ENCODE peak calls at places on chromosomes 2 and 18, in five cellular contexts. One of them, this sample, is unnamed.

GRCh38 chr2:152560163-152560562 is 157.1 kb downstream of the PRPF40A start:
- DNase-seq in HCT116: no peak
- DNase-seq in IMR-90: peak; percentile 77
- DNase-seq in HepG2: no peak
- DNase-seq in tibial nerve: no peak
- DNase-seq in this sample: no peak

GRCh38 chr2:229431331-229431954 is 160.4 kb upstream of the PID1 start:
- DNase-seq in tibial nerve: no peak
- DNase-seq in IMR-90: peak; percentile 57
- DNase-seq in HCT116: peak; percentile 57
- DNase-seq in HepG2: peak; percentile 58
- DNase-seq in this sample: no peak

GRCh38 chr2:158931577-158931976 is 36.9 kb upstream of the TANC1 start:
- DNase-seq in HCT116: no peak
- DNase-seq in tibial nerve: no peak
- DNase-seq in IMR-90: peak; percentile 87
- DNase-seq in HepG2: no peak
- DNase-seq in this sample: no peak

GRCh38 chr2:111162718-111163331 is 42.1 kb downstream of the BCL2L11 start:
- DNase-seq in HCT116: no peak
- DNase-seq in IMR-90: peak; percentile 43
- DNase-seq in HepG2: peak; percentile 33
- DNase-seq in tibial nerve: no peak
- DNase-seq in this sample: no peak

GRCh38 chr2:231527091-231527395 is 3.2 kb downstream of the NMUR1 start:
- DNase-seq in tibial nerve: no peak
- DNase-seq in HCT116: no peak
- DNase-seq in IMR-90: no peak
- DNase-seq in HepG2: no peak
- DNase-seq in this sample: no peak

GRCh38 chr18:50422286-50422898 is 47.5 kb downstream of the SKA1 start:
- DNase-seq in IMR-90: no peak
- DNase-seq in tibial nerve: no peak
- DNase-seq in HCT116: no peak
- DNase-seq in HepG2: no peak
- DNase-seq in this sample: no peak

GRCh38 chr18:77086656-77087390 is 45.8 kb downstream of the MBP start:
- DNase-seq in HCT116: no peak
- DNase-seq in tibial nerve: no peak
- DNase-seq in IMR-90: no peak
- DNase-seq in HepG2: no peak
- DNase-seq in this sample: peak; percentile 70

GRCh38 chr2:227623225-227623624 is 5.9 kb downstream of the SCYGR4 start:
- DNase-seq in HepG2: no peak
- DNase-seq in HCT116: no peak
- DNase-seq in tibial nerve: no peak
- DNase-seq in IMR-90: peak; percentile 75
- DNase-seq in this sample: no peak

GRCh38 chr2:227447606-227448005 is 24.4 kb upstream of the AGFG1 start:
- DNase-seq in IMR-90: peak; percentile 88
- DNase-seq in HCT116: no peak
- DNase-seq in tibial nerve: no peak
- DNase-seq in HepG2: peak; percentile 52
- DNase-seq in this sample: no peak

GRCh38 chr2:55885129-55885943 is 38.2 kb downstream of the EFEMP1 start:
- DNase-seq in HepG2: no peak
- DNase-seq in IMR-90: peak; percentile 96
- DNase-seq in HCT116: peak; percentile 24
- DNase-seq in tibial nerve: no peak
- DNase-seq in this sample: peak; percentile 22

GRCh38 chr2:236963631-236964030 is 122.1 kb upstream of the COPS8 start:
- DNase-seq in HCT116: no peak
- DNase-seq in IMR-90: no peak
- DNase-seq in tibial nerve: no peak
- DNase-seq in HepG2: no peak
- DNase-seq in this sample: no peak

GRCh38 chr2:64144057-64145013 is at the start of gene PELI1:
- DNase-seq in HCT116: peak; percentile 97
- DNase-seq in tibial nerve: peak; percentile 93
- DNase-seq in IMR-90: peak; percentile 95
- DNase-seq in HepG2: peak; percentile 100
- DNase-seq in this sample: peak; percentile 96
- TF ChIP-seq POLR2A in HCT116: no peak
- TF ChIP-seq POLR2A in tibial nerve: peak; percentile 99
- TF ChIP-seq POLR2A in IMR-90: peak; percentile 80
- TF ChIP-seq POLR2A in HepG2: peak; percentile 98
- TF ChIP-seq POLR2A in this sample: peak; percentile 91

GRCh38 chr2:80322337-80322920 is 17.9 kb upstream of the LRRTM1 start:
- DNase-seq in tibial nerve: no peak
- DNase-seq in HCT116: no peak
- DNase-seq in IMR-90: no peak
- DNase-seq in HepG2: no peak
- DNase-seq in this sample: no peak
- H3K4me3 ChIP-seq in tibial nerve: no peak overlapping the region
- H3K4me3 ChIP-seq in HCT116: no peak overlapping the region
- H3K4me3 ChIP-seq in IMR-90: no peak overlapping the region
- H3K4me3 ChIP-seq in HepG2: no peak overlapping the region
- H3K4me3 ChIP-seq in this sample: no peak overlapping the region

GRCh38 chr18:26157326-26157725 is 23.7 kb downstream of the PSMA8 start:
- DNase-seq in tibial nerve: no peak
- DNase-seq in HCT116: no peak
- DNase-seq in IMR-90: no peak
- DNase-seq in HepG2: no peak
- DNase-seq in this sample: no peak

GRCh38 chr18:26164571-26164970 is 30.9 kb downstream of the PSMA8 start:
- DNase-seq in tibial nerve: no peak
- DNase-seq in HCT116: no peak
- DNase-seq in IMR-90: no peak
- DNase-seq in HepG2: no peak
- DNase-seq in this sample: no peak

DNA sequence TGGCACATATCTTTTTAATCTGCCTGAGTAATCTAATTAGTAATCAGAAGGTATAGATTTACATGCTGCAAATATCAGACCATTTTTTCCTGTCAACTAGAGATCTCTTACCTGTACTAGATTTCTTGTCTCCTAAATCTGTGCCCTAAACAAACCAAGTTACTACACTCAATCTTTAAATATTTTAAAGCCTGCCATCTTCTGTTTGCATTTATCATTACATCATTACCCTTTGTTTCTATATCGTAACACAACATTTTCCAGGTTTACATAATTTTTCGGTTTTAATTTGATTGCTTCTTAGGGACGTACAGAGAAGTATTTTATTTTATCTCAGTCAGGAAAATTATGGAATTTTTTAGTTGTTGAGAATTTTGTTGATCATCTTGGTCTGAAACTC is 25.7 kb downstream of the PSMA8 start:
- DNase-seq in IMR-90: no peak
- DNase-seq in HepG2: no peak
- DNase-seq in HCT116: peak; percentile 1
- DNase-seq in tibial nerve: no peak
- DNase-seq in this sample: no peak
- TF ChIP-seq CTCF in IMR-90: no peak
- TF ChIP-seq CTCF in HepG2: no peak
- TF ChIP-seq CTCF in HCT116: no peak
- TF ChIP-seq CTCF in tibial nerve: no peak
- TF ChIP-seq CTCF in this sample: no peak

GRCh38 chr2:209929369-209929768 is 73.1 kb upstream of the RPE start:
- DNase-seq in tibial nerve: no peak
- DNase-seq in IMR-90: no peak
- DNase-seq in HCT116: no peak
- DNase-seq in HepG2: no peak
- DNase-seq in this sample: no peak
- TF ChIP-seq POLR2A in tibial nerve: no peak
- TF ChIP-seq POLR2A in IMR-90: no peak
- TF ChIP-seq POLR2A in HCT116: no peak
- TF ChIP-seq POLR2A in HepG2: no peak
- TF ChIP-seq POLR2A in this sample: no peak

GRCh38 chr2:177582000-177582399 is 189.4 kb downstream of the AGPS start:
- DNase-seq in HCT116: no peak
- DNase-seq in tibial nerve: no peak
- DNase-seq in HepG2: no peak
- DNase-seq in IMR-90: no peak
- DNase-seq in this sample: no peak
- H3K4me3 ChIP-seq in HCT116: no peak overlapping the region
- H3K4me3 ChIP-seq in tibial nerve: no peak overlapping the region
- H3K4me3 ChIP-seq in HepG2: no peak overlapping the region
- H3K4me3 ChIP-seq in IMR-90: no peak overlapping the region
- H3K4me3 ChIP-seq in this sample: no peak overlapping the region

DNA sequence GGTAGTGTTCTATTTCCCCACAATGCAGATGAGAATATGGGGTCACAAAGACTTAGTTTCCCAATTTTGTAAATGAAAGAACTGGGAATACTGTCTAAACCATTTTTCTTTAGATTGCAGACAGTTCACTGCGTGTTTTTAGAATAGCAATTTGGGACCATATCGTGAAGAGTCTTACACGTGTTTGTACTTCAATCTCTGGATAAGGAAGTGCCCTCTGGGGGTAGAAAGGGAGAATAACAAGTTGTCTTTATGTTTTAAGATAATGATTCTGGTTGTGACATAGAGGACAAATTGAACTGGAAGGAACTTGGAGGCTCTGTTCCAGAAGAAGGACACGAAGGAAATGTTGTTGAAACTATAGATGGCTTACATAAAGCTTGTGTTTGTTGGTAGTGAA is 457.7 kb downstream of the CBLN2 start:
- DNase-seq in HepG2: peak; percentile 24
- DNase-seq in IMR-90: no peak
- DNase-seq in tibial nerve: no peak
- DNase-seq in HCT116: no peak
- DNase-seq in this sample: no peak
- TF ChIP-seq CTCF in HepG2: peak; percentile 45
- TF ChIP-seq CTCF in IMR-90: no peak
- TF ChIP-seq CTCF in tibial nerve: peak; percentile 24
- TF ChIP-seq CTCF in HCT116: peak; percentile 10
- TF ChIP-seq CTCF in this sample: no peak

DNA sequence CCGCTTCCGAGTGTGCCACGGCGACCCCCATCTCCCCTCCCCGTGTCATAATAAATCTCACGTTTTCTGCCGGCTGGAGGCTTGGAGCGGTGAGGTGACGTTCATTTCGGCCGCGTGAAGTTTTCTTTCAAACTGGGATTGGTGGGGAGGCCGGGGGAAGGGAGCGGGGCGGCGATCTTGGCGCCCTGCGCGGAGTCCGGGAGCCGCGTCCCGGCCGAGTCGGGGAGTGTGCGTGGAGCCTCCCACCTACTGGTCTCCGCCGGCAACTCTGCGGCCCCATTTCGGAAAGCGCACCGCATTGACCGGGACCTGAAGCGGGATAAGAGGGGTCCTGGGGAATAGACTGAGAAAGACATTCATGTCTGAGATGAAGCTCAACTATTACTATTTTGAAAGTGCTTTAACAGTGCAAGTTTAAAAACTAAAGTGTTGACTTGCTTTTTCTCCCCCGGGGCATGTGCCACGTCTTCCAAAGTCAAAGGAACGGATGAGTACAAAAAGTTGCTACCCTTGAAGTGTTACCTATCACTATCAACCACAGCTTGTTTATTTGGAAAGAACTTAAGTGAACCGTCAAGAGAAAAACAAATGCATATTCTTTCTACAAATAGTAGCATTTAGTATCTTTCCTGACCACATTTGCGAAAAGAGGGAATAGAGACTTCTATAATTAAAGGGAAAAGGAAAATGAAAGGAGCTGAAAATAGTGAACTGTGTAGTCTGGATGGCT is 818 bp upstream of the IKZF2 start:
- DNase-seq in HCT116: peak; percentile 2
- DNase-seq in IMR-90: peak; percentile 77
- DNase-seq in HepG2: peak; percentile 27
- DNase-seq in tibial nerve: peak; percentile 52
- DNase-seq in this sample: peak; percentile 75
- TF ChIP-seq POLR2A in HCT116: no peak
- TF ChIP-seq POLR2A in IMR-90: peak; percentile 37
- TF ChIP-seq POLR2A in HepG2: no peak
- TF ChIP-seq POLR2A in tibial nerve: no peak
- TF ChIP-seq POLR2A in this sample: no peak

GRCh38 chr2:144834954-144835633 is 315.2 kb upstream of the ZEB2 start:
- DNase-seq in HepG2: no peak
- DNase-seq in tibial nerve: peak; percentile 41
- DNase-seq in IMR-90: peak; percentile 88
- DNase-seq in HCT116: no peak
- DNase-seq in this sample: peak; percentile 39
- H3K4me3 ChIP-seq in HepG2: no peak overlapping the region
- H3K4me3 ChIP-seq in tibial nerve: no peak overlapping the region
- H3K4me3 ChIP-seq in IMR-90: peak overlapping the region; percentile 6
- H3K4me3 ChIP-seq in HCT116: no peak overlapping the region
- H3K4me3 ChIP-seq in this sample: no peak overlapping the region